ENCODE peak calls at places on chromosomes 16 and 17, in seven cellular contexts. One of them, this sample, is unnamed.

GRCh38 chr17:74749262-74750038 is 1.0 kb downstream of the NHERF1 start:
- DNase-seq in GM23338: peak
- DNase-seq in HepG2: no peak
- DNase-seq in HCT116: no peak
- DNase-seq in HL-60: no peak
- DNase-seq in SK-N-SH: peak
- DNase-seq in A549: no peak
- DNase-seq in this sample: no peak

GRCh38 chr16:58733248-58733670 is 857 bp downstream of the GOT2 start:
- DNase-seq in GM23338: peak
- DNase-seq in HepG2: peak
- DNase-seq in HCT116: no peak
- DNase-seq in HL-60: no peak
- DNase-seq in SK-N-SH: peak
- DNase-seq in A549: no peak
- DNase-seq in this sample: no peak

GRCh38 chr17:1875597-1875996 is 45.8 kb downstream of the RPA1 start:
- DNase-seq in GM23338: no peak
- DNase-seq in HepG2: no peak
- DNase-seq in HCT116: no peak
- DNase-seq in HL-60: no peak
- DNase-seq in SK-N-SH: no peak
- DNase-seq in A549: no peak
- DNase-seq in this sample: no peak

GRCh38 chr16:13231365-13231764 is 330.0 kb downstream of the SHISA9 start:
- DNase-seq in GM23338: peak
- DNase-seq in HepG2: no peak
- DNase-seq in HCT116: no peak
- DNase-seq in HL-60: no peak
- DNase-seq in SK-N-SH: no peak
- DNase-seq in A549: no peak
- DNase-seq in this sample: no peak

GRCh38 chr16:1862394-1862793 is 9.6 kb downstream of the MEIOB start:
- DNase-seq in GM23338: no peak
- DNase-seq in HepG2: no peak
- DNase-seq in HCT116: no peak
- DNase-seq in HL-60: no peak
- DNase-seq in SK-N-SH: no peak
- DNase-seq in A549: no peak
- DNase-seq in this sample: no peak

GRCh38 chr17:57889892-57890856 is 40.3 kb upstream of the MRPS23 start:
- DNase-seq in GM23338: no peak
- DNase-seq in HepG2: no peak
- DNase-seq in HCT116: peak
- DNase-seq in HL-60: no peak
- DNase-seq in SK-N-SH: peak
- DNase-seq in A549: peak
- DNase-seq in this sample: no peak

GRCh38 chr16:1458336-1458976 is 14.1 kb upstream of the CCDC154 start:
- DNase-seq in GM23338: no peak
- DNase-seq in HepG2: no peak
- DNase-seq in HCT116: no peak
- DNase-seq in HL-60: no peak
- DNase-seq in SK-N-SH: no peak
- DNase-seq in A549: no peak
- DNase-seq in this sample: no peak

GRCh38 chr16:3036726-3037315 is at the start of gene BICDL2:
- DNase-seq in GM23338: peak
- DNase-seq in HepG2: no peak
- DNase-seq in HCT116: no peak
- DNase-seq in HL-60: no peak
- DNase-seq in SK-N-SH: no peak
- DNase-seq in A549: no peak
- DNase-seq in this sample: no peak

GRCh38 chr16:11129378-11129781 is 126.6 kb downstream of the SOCS1 start:
- DNase-seq in GM23338: no peak
- DNase-seq in HepG2: no peak
- DNase-seq in HCT116: no peak
- DNase-seq in HL-60: no peak
- DNase-seq in SK-N-SH: peak
- DNase-seq in A549: no peak
- DNase-seq in this sample: no peak

GRCh38 chr17:4663711-4664110 is 22.2 kb upstream of the ALOX15 start:
- DNase-seq in GM23338: no peak
- DNase-seq in HepG2: no peak
- DNase-seq in HCT116: no peak
- DNase-seq in HL-60: no peak
- DNase-seq in SK-N-SH: no peak
- DNase-seq in A549: no peak
- DNase-seq in this sample: no peak

GRCh38 chr16:5665770-5666169 is 568.2 kb upstream of the EEF2KMT start:
- DNase-seq in GM23338: no peak
- DNase-seq in HepG2: no peak
- DNase-seq in HCT116: no peak
- DNase-seq in HL-60: no peak
- DNase-seq in SK-N-SH: no peak
- DNase-seq in A549: no peak
- DNase-seq in this sample: no peak

GRCh38 chr16:57276596-57276995 is 7.9 kb downstream of the PLLP start:
- DNase-seq in GM23338: no peak
- DNase-seq in HepG2: no peak
- DNase-seq in HCT116: no peak
- DNase-seq in HL-60: peak
- DNase-seq in SK-N-SH: no peak
- DNase-seq in A549: no peak
- DNase-seq in this sample: no peak

GRCh38 chr16:35150805-35151312 is 1691.4 kb downstream of the TP53TG3F start:
- DNase-seq in GM23338: no peak
- DNase-seq in HepG2: no peak
- DNase-seq in HCT116: no peak
- DNase-seq in HL-60: no peak
- DNase-seq in SK-N-SH: no peak
- DNase-seq in A549: no peak
- DNase-seq in this sample: no peak

GRCh38 chr17:39979865-39980401 is 674 bp upstream of the PSMD3 start:
- DNase-seq in GM23338: peak
- DNase-seq in HepG2: peak
- DNase-seq in HCT116: no peak
- DNase-seq in HL-60: peak
- DNase-seq in SK-N-SH: peak
- DNase-seq in A549: peak
- DNase-seq in this sample: peak

GRCh38 chr17:35743911-35744328 is 9.1 kb downstream of the GAS2L2 start:
- DNase-seq in GM23338: peak
- DNase-seq in HepG2: no peak
- DNase-seq in HCT116: no peak
- DNase-seq in HL-60: peak
- DNase-seq in SK-N-SH: peak
- DNase-seq in A549: peak
- DNase-seq in this sample: no peak

GRCh38 chr17:57946798-57947358 is 8.3 kb downstream of the CUEDC1 start:
- DNase-seq in GM23338: no peak
- DNase-seq in HepG2: peak
- DNase-seq in HCT116: no peak
- DNase-seq in HL-60: peak
- DNase-seq in SK-N-SH: no peak
- DNase-seq in A549: peak
- DNase-seq in this sample: no peak

GRCh38 chr16:53130193-53131049 is 75.6 kb downstream of the CHD9 start:
- DNase-seq in GM23338: peak
- DNase-seq in HepG2: peak
- DNase-seq in HCT116: peak
- DNase-seq in HL-60: peak
- DNase-seq in SK-N-SH: peak
- DNase-seq in A549: peak
- DNase-seq in this sample: peak

DNA sequence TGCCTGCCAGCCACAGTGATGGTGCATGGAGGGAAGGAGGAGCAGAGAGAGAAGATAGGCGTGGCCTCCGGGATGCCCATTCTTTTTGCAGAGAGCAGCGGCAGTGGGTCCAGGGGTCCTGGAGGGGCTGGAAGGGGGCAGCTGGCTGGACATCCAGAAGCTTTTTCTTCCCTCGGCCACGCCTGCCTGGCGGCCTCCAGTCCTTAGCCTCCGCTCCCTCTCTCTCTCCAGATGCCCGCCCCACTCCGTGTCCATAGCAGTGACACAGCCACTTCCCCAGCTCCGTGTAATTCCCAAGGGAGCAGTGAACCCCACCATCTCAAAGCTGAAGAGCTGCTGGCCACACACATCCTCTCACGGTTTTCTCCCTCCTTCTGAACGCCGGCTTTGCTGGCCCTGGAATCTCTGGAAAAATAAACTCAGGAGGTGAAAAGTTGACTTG is 26.3 kb upstream of the CDC42EP4 start:
- DNase-seq in GM23338: no peak
- DNase-seq in HepG2: no peak
- DNase-seq in HCT116: no peak
- DNase-seq in HL-60: no peak
- DNase-seq in SK-N-SH: peak
- DNase-seq in A549: no peak
- DNase-seq in this sample: no peak
- TF ChIP-seq REST in GM23338: no peak
- TF ChIP-seq REST in HepG2: no peak
- TF ChIP-seq REST in HCT116: no peak
- TF ChIP-seq REST in HL-60: no peak
- TF ChIP-seq REST in SK-N-SH: no peak
- TF ChIP-seq REST in A549: no peak
- TF ChIP-seq REST in this sample: no peak

GRCh38 chr16:4505356-4506153 is 29.4 kb downstream of the HMOX2 start:
- DNase-seq in GM23338: no peak
- DNase-seq in HepG2: no peak
- DNase-seq in HCT116: no peak
- DNase-seq in HL-60: no peak
- DNase-seq in SK-N-SH: no peak
- DNase-seq in A549: no peak
- DNase-seq in this sample: no peak

GRCh38 chr16:4500283-4500682 is 24.1 kb downstream of the HMOX2 start:
- DNase-seq in GM23338: no peak
- DNase-seq in HepG2: peak
- DNase-seq in HCT116: peak
- DNase-seq in HL-60: no peak
- DNase-seq in SK-N-SH: no peak
- DNase-seq in A549: peak
- DNase-seq in this sample: no peak

GRCh38 chr16:4498546-4499195 is 22.5 kb downstream of the HMOX2 start:
- DNase-seq in GM23338: no peak
- DNase-seq in HepG2: no peak
- DNase-seq in HCT116: no peak
- DNase-seq in HL-60: no peak
- DNase-seq in SK-N-SH: no peak
- DNase-seq in A549: no peak
- DNase-seq in this sample: no peak

GRCh38 chr16:4499196-4499555 is 23.0 kb downstream of the HMOX2 start:
- DNase-seq in GM23338: no peak
- DNase-seq in HepG2: no peak
- DNase-seq in HCT116: no peak
- DNase-seq in HL-60: no peak
- DNase-seq in SK-N-SH: no peak
- DNase-seq in A549: no peak
- DNase-seq in this sample: no peak

GRCh38 chr16:4501071-4501478 is 24.9 kb downstream of the HMOX2 start:
- DNase-seq in GM23338: no peak
- DNase-seq in HepG2: peak
- DNase-seq in HCT116: no peak
- DNase-seq in HL-60: no peak
- DNase-seq in SK-N-SH: no peak
- DNase-seq in A549: no peak
- DNase-seq in this sample: no peak
- H3K4me3 ChIP-seq in GM23338: no peak
- H3K4me3 ChIP-seq in HepG2: no peak
- H3K4me3 ChIP-seq in HCT116: no peak
- H3K4me3 ChIP-seq in HL-60: no peak
- H3K4me3 ChIP-seq in SK-N-SH: no peak
- H3K4me3 ChIP-seq in A549: no peak
- H3K4me3 ChIP-seq in this sample: no peak

GRCh38 chr17:16328997-16329396 is 24.3 kb downstream of the CENPV start:
- DNase-seq in GM23338: peak
- DNase-seq in HepG2: no peak
- DNase-seq in HCT116: no peak
- DNase-seq in HL-60: no peak
- DNase-seq in SK-N-SH: no peak
- DNase-seq in A549: no peak
- DNase-seq in this sample: no peak

GRCh38 chr17:16325964-16326363 is 27.3 kb downstream of the CENPV start:
- DNase-seq in GM23338: no peak
- DNase-seq in HepG2: no peak
- DNase-seq in HCT116: no peak
- DNase-seq in HL-60: no peak
- DNase-seq in SK-N-SH: no peak
- DNase-seq in A549: no peak
- DNase-seq in this sample: no peak

GRCh38 chr17:16322636-16323035 is 30.6 kb downstream of the CENPV start:
- DNase-seq in GM23338: no peak
- DNase-seq in HepG2: no peak
- DNase-seq in HCT116: no peak
- DNase-seq in HL-60: no peak
- DNase-seq in SK-N-SH: no peak
- DNase-seq in A549: no peak
- DNase-seq in this sample: no peak

GRCh38 chr17:16327018-16327417 is 26.3 kb downstream of the CENPV start:
- DNase-seq in GM23338: no peak
- DNase-seq in HepG2: no peak
- DNase-seq in HCT116: no peak
- DNase-seq in HL-60: no peak
- DNase-seq in SK-N-SH: no peak
- DNase-seq in A549: no peak
- DNase-seq in this sample: no peak
- H3K27ac ChIP-seq in GM23338: no peak
- H3K27ac ChIP-seq in HepG2: no peak
- H3K27ac ChIP-seq in HCT116: no peak
- H3K27ac ChIP-seq in HL-60: no peak
- H3K27ac ChIP-seq in SK-N-SH: no peak
- H3K27ac ChIP-seq in A549: no peak
- H3K27ac ChIP-seq in this sample: no peak

GRCh38 chr17:78780852-78781338 is 1.2 kb downstream of the CYTH1 start:
- DNase-seq in GM23338: no peak
- DNase-seq in HepG2: no peak
- DNase-seq in HCT116: no peak
- DNase-seq in HL-60: no peak
- DNase-seq in SK-N-SH: no peak
- DNase-seq in A549: no peak
- DNase-seq in this sample: no peak

GRCh38 chr17:78783711-78784396 is 1.8 kb upstream of the CYTH1 start:
- DNase-seq in GM23338: no peak
- DNase-seq in HepG2: no peak
- DNase-seq in HCT116: no peak
- DNase-seq in HL-60: peak
- DNase-seq in SK-N-SH: no peak
- DNase-seq in A549: no peak
- DNase-seq in this sample: no peak

GRCh38 chr17:78780335-78780734 is 1.7 kb downstream of the CYTH1 start:
- DNase-seq in GM23338: no peak
- DNase-seq in HepG2: no peak
- DNase-seq in HCT116: no peak
- DNase-seq in HL-60: no peak
- DNase-seq in SK-N-SH: no peak
- DNase-seq in A549: no peak
- DNase-seq in this sample: no peak

GRCh38 chr17:78779848-78780247 is 2.2 kb downstream of the CYTH1 start:
- DNase-seq in GM23338: no peak
- DNase-seq in HepG2: no peak
- DNase-seq in HCT116: no peak
- DNase-seq in HL-60: no peak
- DNase-seq in SK-N-SH: no peak
- DNase-seq in A549: no peak
- DNase-seq in this sample: no peak

GRCh38 chr17:78781339-78782304 is at the start of gene CYTH1:
- DNase-seq in GM23338: peak
- DNase-seq in HepG2: no peak
- DNase-seq in HCT116: no peak
- DNase-seq in HL-60: no peak
- DNase-seq in SK-N-SH: peak
- DNase-seq in A549: peak
- DNase-seq in this sample: no peak
- TF ChIP-seq REST in GM23338: no peak
- TF ChIP-seq REST in HepG2: no peak
- TF ChIP-seq REST in HCT116: no peak
- TF ChIP-seq REST in HL-60: no peak
- TF ChIP-seq REST in SK-N-SH: no peak
- TF ChIP-seq REST in A549: peak
- TF ChIP-seq REST in this sample: no peak

This sample was measured in Panc1.